ENCODE peak calls at places on chromosome 12, in four cellular contexts. V is amniotic stem cell; T is NCI-H1105; K is activated CD8-positive, alpha-beta T cell treated with anti-CD3 and anti-CD28 coated beads, Interleukin-2, amount 10 ng/mL, durations not matched to agents 7 days and 5 days. L is an unnamed sample.

GRCh38 chr12:74732801-74733200 is 195.2 kb downstream of the ATXN7L3B start:
- DNase-seq in V (no peak), T (no peak), K (no peak), L (no peak)

GRCh38 chr12:95102916-95103671 is 29.7 kb upstream of the NR2C1 start:
- DNase-seq in V (peak; percentile 47), T (peak; percentile 68), K (peak; percentile 40), L (peak; percentile 59)

GRCh38 chr12:59407799-59408198 is 188.0 kb upstream of the SLC16A7 start:
- DNase-seq in V (no peak), T (no peak), K (no peak), L (no peak)

GRCh38 chr12:69309461-69309860 is 38.7 kb upstream of the LYZ start:
- DNase-seq in V (no peak), T (no peak), K (no peak), L (no peak)

GRCh38 chr12:6925543-6926279 is 2.0 kb upstream of the ATN1 start:
- DNase-seq in V (peak; percentile 85), T (peak; percentile 23), K (no peak), L (peak; percentile 90)

GRCh38 chr12:63805704-63806672 is 26.3 kb downstream of the RXYLT1 start:
- DNase-seq in V (no peak), T (peak; percentile 76), K (no peak), L (no peak)

GRCh38 chr12:130253866-130254265 is 83.8 kb upstream of the PIWIL1 start:
- DNase-seq in V (no peak), T (no peak), K (no peak), L (no peak)

GRCh38 chr12:49748800-49749199 is 7.4 kb downstream of the TMBIM6 start:
- DNase-seq in V (no peak), T (no peak), K (no peak), L (no peak)

L was measured in SJSA1.